ENCODE peak calls at places on chromosomes 13 and 19, in seven cellular contexts. One of them, this sample, is unnamed.
A peak's percentile ranks its signal among the peaks of the same experiment; 100 is the strongest.

GRCh38 chr19:56603829-56604228 is 8.7 kb downstream of the ZNF71 start:
- DNase-seq in heart right ventricle: no peak
- DNase-seq in right lobe of liver: no peak
- DNase-seq in CD4-positive, CD25-positive, alpha-beta regulatory T cell: no peak
- DNase-seq in heart left ventricle: no peak
- DNase-seq in CD8-positive, alpha-beta T cell: no peak
- DNase-seq in ascending aorta: no peak
- DNase-seq in this sample: no peak

GRCh38 chr19:31220540-31220939 is 128.7 kb downstream of the TSHZ3 start:
- DNase-seq in CD8-positive, alpha-beta T cell: peak; percentile 24
- DNase-seq in heart right ventricle: no peak
- DNase-seq in CD4-positive, CD25-positive, alpha-beta regulatory T cell: peak; percentile 19
- DNase-seq in heart left ventricle: no peak
- DNase-seq in ascending aorta: no peak
- DNase-seq in right lobe of liver: no peak
- DNase-seq in this sample: no peak

GRCh38 chr13:94548382-94549240 is 47.3 kb downstream of the TGDS start:
- DNase-seq in heart right ventricle: peak; percentile 35
- DNase-seq in CD4-positive, CD25-positive, alpha-beta regulatory T cell: no peak
- DNase-seq in heart left ventricle: no peak
- DNase-seq in CD8-positive, alpha-beta T cell: peak; percentile 50
- DNase-seq in right lobe of liver: peak; percentile 68
- DNase-seq in ascending aorta: no peak
- DNase-seq in this sample: peak; percentile 43

GRCh38 chr13:44340508-44340907 is 33.1 kb upstream of the SERP2 start:
- DNase-seq in CD8-positive, alpha-beta T cell: no peak
- DNase-seq in heart left ventricle: no peak
- DNase-seq in right lobe of liver: no peak
- DNase-seq in heart right ventricle: no peak
- DNase-seq in ascending aorta: no peak
- DNase-seq in CD4-positive, CD25-positive, alpha-beta regulatory T cell: no peak
- DNase-seq in this sample: no peak

GRCh38 chr19:2478324-2478755 is 2.4 kb downstream of the GADD45B start:
- DNase-seq in CD4-positive, CD25-positive, alpha-beta regulatory T cell: peak; percentile 61
- DNase-seq in CD8-positive, alpha-beta T cell: peak; percentile 58
- DNase-seq in heart left ventricle: peak; percentile 49
- DNase-seq in heart right ventricle: peak; percentile 39
- DNase-seq in right lobe of liver: peak; percentile 89
- DNase-seq in ascending aorta: peak; percentile 85
- DNase-seq in this sample: peak; percentile 61

GRCh38 chr13:113907637-113908617 is 44.1 kb upstream of the GAS6 start:
- DNase-seq in CD4-positive, CD25-positive, alpha-beta regulatory T cell: no peak
- DNase-seq in heart left ventricle: no peak
- DNase-seq in ascending aorta: peak; percentile 60
- DNase-seq in heart right ventricle: no peak
- DNase-seq in right lobe of liver: no peak
- DNase-seq in CD8-positive, alpha-beta T cell: no peak
- DNase-seq in this sample: no peak

GRCh38 chr19:5036733-5037681 is 68.1 kb downstream of the KDM4B start:
- DNase-seq in right lobe of liver: no peak
- DNase-seq in CD8-positive, alpha-beta T cell: no peak
- DNase-seq in heart right ventricle: peak; percentile 57
- DNase-seq in ascending aorta: no peak
- DNase-seq in heart left ventricle: peak; percentile 60
- DNase-seq in CD4-positive, CD25-positive, alpha-beta regulatory T cell: no peak
- DNase-seq in this sample: peak; percentile 52

GRCh38 chr13:20258208-20258962 is 26.3 kb upstream of the GJB6 start:
- DNase-seq in ascending aorta: no peak
- DNase-seq in CD8-positive, alpha-beta T cell: no peak
- DNase-seq in CD4-positive, CD25-positive, alpha-beta regulatory T cell: no peak
- DNase-seq in right lobe of liver: no peak
- DNase-seq in heart left ventricle: no peak
- DNase-seq in heart right ventricle: no peak
- DNase-seq in this sample: no peak

GRCh38 chr13:26011996-26012688 is 39.7 kb downstream of the SHISA2 start:
- DNase-seq in CD4-positive, CD25-positive, alpha-beta regulatory T cell: peak; percentile 62
- DNase-seq in right lobe of liver: no peak
- DNase-seq in heart left ventricle: no peak
- DNase-seq in heart right ventricle: no peak
- DNase-seq in ascending aorta: no peak
- DNase-seq in CD8-positive, alpha-beta T cell: peak; percentile 60
- DNase-seq in this sample: no peak

GRCh38 chr19:18278521-18279265 is 2.7 kb downstream of the JUND start:
- DNase-seq in heart right ventricle: no peak
- DNase-seq in right lobe of liver: no peak
- DNase-seq in ascending aorta: no peak
- DNase-seq in CD8-positive, alpha-beta T cell: peak; percentile 38
- DNase-seq in heart left ventricle: no peak
- DNase-seq in CD4-positive, CD25-positive, alpha-beta regulatory T cell: peak; percentile 72
- DNase-seq in this sample: no peak

GRCh38 chr13:93535256-93535655 is 308.6 kb downstream of the GPC6 start:
- DNase-seq in heart right ventricle: no peak
- DNase-seq in heart left ventricle: no peak
- DNase-seq in CD4-positive, CD25-positive, alpha-beta regulatory T cell: no peak
- DNase-seq in CD8-positive, alpha-beta T cell: no peak
- DNase-seq in ascending aorta: no peak
- DNase-seq in right lobe of liver: no peak
- DNase-seq in this sample: no peak

GRCh38 chr19:5430237-5430636 is 25.0 kb upstream of the ZNRF4 start:
- DNase-seq in CD8-positive, alpha-beta T cell: no peak
- DNase-seq in heart right ventricle: no peak
- DNase-seq in ascending aorta: no peak
- DNase-seq in heart left ventricle: no peak
- DNase-seq in CD4-positive, CD25-positive, alpha-beta regulatory T cell: no peak
- DNase-seq in right lobe of liver: no peak
- DNase-seq in this sample: no peak

GRCh38 chr19:58570770-58571574 is 2.2 kb downstream of the MZF1 start:
- DNase-seq in ascending aorta: no peak
- DNase-seq in heart left ventricle: peak; percentile 8
- DNase-seq in heart right ventricle: peak; percentile 5
- DNase-seq in CD4-positive, CD25-positive, alpha-beta regulatory T cell: no peak
- DNase-seq in CD8-positive, alpha-beta T cell: no peak
- DNase-seq in right lobe of liver: peak; percentile 58
- DNase-seq in this sample: peak; percentile 13

GRCh38 chr13:76735641-76736040 is 150.6 kb downstream of the KCTD12 start:
- DNase-seq in CD8-positive, alpha-beta T cell: no peak
- DNase-seq in ascending aorta: no peak
- DNase-seq in heart right ventricle: no peak
- DNase-seq in CD4-positive, CD25-positive, alpha-beta regulatory T cell: no peak
- DNase-seq in right lobe of liver: no peak
- DNase-seq in heart left ventricle: no peak
- DNase-seq in this sample: no peak

GRCh38 chr13:22893149-22893548 is 287.6 kb upstream of the SGCG start:
- DNase-seq in heart left ventricle: no peak
- DNase-seq in heart right ventricle: no peak
- DNase-seq in CD8-positive, alpha-beta T cell: no peak
- DNase-seq in ascending aorta: no peak
- DNase-seq in right lobe of liver: no peak
- DNase-seq in CD4-positive, CD25-positive, alpha-beta regulatory T cell: no peak
- DNase-seq in this sample: no peak

GRCh38 chr19:50460161-50460765 is 16.0 kb upstream of the EMC10 start:
- DNase-seq in heart left ventricle: no peak
- DNase-seq in CD8-positive, alpha-beta T cell: no peak
- DNase-seq in heart right ventricle: no peak
- DNase-seq in right lobe of liver: no peak
- DNase-seq in ascending aorta: no peak
- DNase-seq in CD4-positive, CD25-positive, alpha-beta regulatory T cell: no peak
- DNase-seq in this sample: no peak

GRCh38 chr19:369256-369655 is 24.7 kb upstream of the MIER2 start:
- DNase-seq in CD8-positive, alpha-beta T cell: no peak
- DNase-seq in heart right ventricle: no peak
- DNase-seq in CD4-positive, CD25-positive, alpha-beta regulatory T cell: no peak
- DNase-seq in ascending aorta: peak; percentile 27
- DNase-seq in heart left ventricle: no peak
- DNase-seq in right lobe of liver: no peak
- DNase-seq in this sample: no peak

GRCh38 chr13:79777504-79777903 is 296.5 kb downstream of the NDFIP2 start:
- DNase-seq in heart left ventricle: no peak
- DNase-seq in ascending aorta: no peak
- DNase-seq in CD8-positive, alpha-beta T cell: no peak
- DNase-seq in CD4-positive, CD25-positive, alpha-beta regulatory T cell: no peak
- DNase-seq in heart right ventricle: no peak
- DNase-seq in right lobe of liver: no peak
- DNase-seq in this sample: no peak

GRCh38 chr13:25046985-25047660 is 48.8 kb upstream of the PABPC3 start:
- DNase-seq in ascending aorta: no peak
- DNase-seq in heart right ventricle: no peak
- DNase-seq in right lobe of liver: no peak
- DNase-seq in heart left ventricle: no peak
- DNase-seq in CD4-positive, CD25-positive, alpha-beta regulatory T cell: no peak
- DNase-seq in CD8-positive, alpha-beta T cell: no peak
- DNase-seq in this sample: no peak

GRCh38 chr13:21683034-21683733 is 12.3 kb downstream of the FGF9 start:
- DNase-seq in right lobe of liver: no peak
- DNase-seq in CD8-positive, alpha-beta T cell: no peak
- DNase-seq in heart left ventricle: no peak
- DNase-seq in CD4-positive, CD25-positive, alpha-beta regulatory T cell: no peak
- DNase-seq in ascending aorta: no peak
- DNase-seq in heart right ventricle: no peak
- DNase-seq in this sample: no peak

GRCh38 chr19:57887195-57887941 is 1.5 kb downstream of the ZNF814 start:
- DNase-seq in heart left ventricle: no peak
- DNase-seq in heart right ventricle: no peak
- DNase-seq in ascending aorta: no peak
- DNase-seq in CD4-positive, CD25-positive, alpha-beta regulatory T cell: no peak
- DNase-seq in right lobe of liver: no peak
- DNase-seq in CD8-positive, alpha-beta T cell: no peak
- DNase-seq in this sample: no peak

GRCh38 chr13:76856141-76856571 is 30.0 kb downstream of the KCTD12 start:
- DNase-seq in ascending aorta: no peak
- DNase-seq in CD8-positive, alpha-beta T cell: no peak
- DNase-seq in heart right ventricle: no peak
- DNase-seq in CD4-positive, CD25-positive, alpha-beta regulatory T cell: no peak
- DNase-seq in right lobe of liver: no peak
- DNase-seq in heart left ventricle: no peak
- DNase-seq in this sample: no peak

GRCh38 chr13:106372199-106373160 is 163.0 kb downstream of the EFNB2 start:
- DNase-seq in CD4-positive, CD25-positive, alpha-beta regulatory T cell: no peak
- DNase-seq in heart right ventricle: no peak
- DNase-seq in right lobe of liver: no peak
- DNase-seq in ascending aorta: no peak
- DNase-seq in CD8-positive, alpha-beta T cell: no peak
- DNase-seq in heart left ventricle: no peak
- DNase-seq in this sample: no peak

GRCh38 chr13:109509154-109509905 is 277.1 kb downstream of the IRS2 start:
- DNase-seq in right lobe of liver: no peak
- DNase-seq in heart left ventricle: no peak
- DNase-seq in CD8-positive, alpha-beta T cell: no peak
- DNase-seq in heart right ventricle: no peak
- DNase-seq in ascending aorta: no peak
- DNase-seq in CD4-positive, CD25-positive, alpha-beta regulatory T cell: no peak
- DNase-seq in this sample: no peak

DNA sequence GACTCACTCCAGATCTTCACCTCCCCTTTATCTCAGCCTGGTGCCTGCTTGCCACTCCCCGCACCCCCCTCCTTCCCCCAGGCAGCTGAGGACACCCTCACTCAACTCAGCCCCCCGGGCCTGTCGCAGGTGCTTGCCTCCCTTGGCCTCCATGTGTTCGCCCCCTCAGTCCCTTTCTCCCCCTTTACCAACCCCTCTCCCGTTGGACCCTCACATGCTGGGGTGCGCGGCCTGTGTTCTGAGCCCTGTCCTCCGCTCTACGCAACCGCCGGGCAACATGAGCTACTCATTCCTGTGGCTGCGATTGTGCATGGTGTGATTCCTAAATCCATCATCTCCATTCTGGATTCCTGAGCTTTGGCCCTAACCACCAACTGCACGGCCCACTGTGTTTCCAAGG is 5.1 kb downstream of the CHERP start:
- DNase-seq in ascending aorta: no peak
- DNase-seq in CD4-positive, CD25-positive, alpha-beta regulatory T cell: no peak
- DNase-seq in heart right ventricle: no peak
- DNase-seq in heart left ventricle: no peak
- DNase-seq in right lobe of liver: no peak
- DNase-seq in CD8-positive, alpha-beta T cell: no peak
- DNase-seq in this sample: no peak
- H3K4me1 ChIP-seq in ascending aorta: peaks cover 9% of the 10 kb centered on the region
- H3K4me1 ChIP-seq in CD4-positive, CD25-positive, alpha-beta regulatory T cell: peaks cover 29% of the 10 kb centered on the region
- H3K4me1 ChIP-seq in heart right ventricle: peaks cover 30% of the 10 kb centered on the region
- H3K4me1 ChIP-seq in heart left ventricle: peaks cover 25% of the 10 kb centered on the region
- H3K4me1 ChIP-seq in right lobe of liver: no peaks in the 10 kb centered on the region
- H3K4me1 ChIP-seq in CD8-positive, alpha-beta T cell: peaks cover 38% of the 10 kb centered on the region
- H3K4me1 ChIP-seq in this sample: peaks cover 44% of the 10 kb centered on the region

GRCh38 chr13:45828253-45828968 is 23.1 kb downstream of the SIAH3 start:
- DNase-seq in heart right ventricle: no peak
- DNase-seq in CD8-positive, alpha-beta T cell: no peak
- DNase-seq in CD4-positive, CD25-positive, alpha-beta regulatory T cell: no peak
- DNase-seq in heart left ventricle: no peak
- DNase-seq in ascending aorta: peak; percentile 8
- DNase-seq in right lobe of liver: no peak
- DNase-seq in this sample: no peak
- H3K4me1 ChIP-seq in heart right ventricle: peaks cover 17% of the 10 kb centered on the region
- H3K4me1 ChIP-seq in CD8-positive, alpha-beta T cell: no peaks in the 10 kb centered on the region
- H3K4me1 ChIP-seq in CD4-positive, CD25-positive, alpha-beta regulatory T cell: no peaks in the 10 kb centered on the region
- H3K4me1 ChIP-seq in heart left ventricle: peaks cover 9% of the 10 kb centered on the region
- H3K4me1 ChIP-seq in ascending aorta: no peaks in the 10 kb centered on the region
- H3K4me1 ChIP-seq in right lobe of liver: no peaks in the 10 kb centered on the region
- H3K4me1 ChIP-seq in this sample: peaks cover 19% of the 10 kb centered on the region

GRCh38 chr19:13062317-13062716 is 40.3 kb downstream of the LYL1 start:
- DNase-seq in CD4-positive, CD25-positive, alpha-beta regulatory T cell: no peak
- DNase-seq in right lobe of liver: no peak
- DNase-seq in ascending aorta: no peak
- DNase-seq in heart right ventricle: no peak
- DNase-seq in CD8-positive, alpha-beta T cell: no peak
- DNase-seq in heart left ventricle: no peak
- DNase-seq in this sample: no peak
- H3K4me1 ChIP-seq in CD4-positive, CD25-positive, alpha-beta regulatory T cell: peaks cover 13% of the 10 kb centered on the region
- H3K4me1 ChIP-seq in right lobe of liver: no peaks in the 10 kb centered on the region
- H3K4me1 ChIP-seq in ascending aorta: peaks cover 76% of the 10 kb centered on the region
- H3K4me1 ChIP-seq in heart right ventricle: peaks cover 100% of the 10 kb centered on the region
- H3K4me1 ChIP-seq in CD8-positive, alpha-beta T cell: peaks cover 8% of the 10 kb centered on the region
- H3K4me1 ChIP-seq in heart left ventricle: peaks cover 100% of the 10 kb centered on the region
- H3K4me1 ChIP-seq in this sample: peaks cover 100% of the 10 kb centered on the region

DNA sequence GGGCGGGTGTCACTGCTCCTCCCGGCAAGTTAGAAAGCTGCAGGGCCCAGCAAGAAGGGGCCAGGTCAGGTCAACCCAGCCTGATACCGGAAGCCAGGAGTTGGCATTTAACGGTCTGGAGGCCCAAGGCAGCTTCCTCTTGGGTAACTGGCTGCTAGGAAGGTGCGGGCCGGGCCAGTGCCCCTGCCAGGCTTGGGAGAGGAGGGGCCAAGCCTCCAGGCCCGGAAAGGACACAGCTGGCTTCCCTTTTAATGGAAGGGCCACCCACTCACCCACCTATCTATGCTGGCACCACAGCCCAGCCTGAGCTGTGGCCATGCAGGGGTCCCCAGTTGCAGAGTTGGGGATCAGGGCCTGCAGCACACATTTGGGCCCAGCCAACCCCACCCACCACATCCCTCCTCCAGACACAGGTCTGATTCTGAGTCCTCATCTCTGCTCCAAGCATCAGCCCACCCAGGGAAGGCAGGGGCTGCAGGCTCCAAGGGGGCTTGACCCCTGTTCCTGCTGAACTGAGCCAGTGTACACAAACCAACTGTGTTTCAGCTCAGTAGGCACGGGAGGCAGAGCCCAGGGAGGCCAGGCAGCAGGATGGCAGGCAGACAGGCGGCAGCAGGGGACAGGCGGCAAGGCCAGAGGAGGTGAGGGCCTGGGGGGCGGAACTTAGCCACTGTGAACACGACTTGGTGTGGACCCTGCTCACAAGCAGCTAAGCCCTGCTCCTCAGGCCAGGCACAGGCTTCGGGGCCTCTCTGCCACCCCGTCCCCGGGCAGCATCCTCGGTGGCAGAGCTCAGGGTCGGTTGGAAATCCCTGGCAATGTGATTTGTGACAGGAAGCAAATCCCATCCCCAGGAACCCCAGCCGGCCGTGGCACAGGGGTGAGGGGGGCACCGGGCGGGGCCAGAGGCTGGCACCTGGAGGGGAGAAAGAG is 40.8 kb downstream of the ZSWIM4 start:
- DNase-seq in CD4-positive, CD25-positive, alpha-beta regulatory T cell: peak; percentile 25
- DNase-seq in CD8-positive, alpha-beta T cell: no peak
- DNase-seq in right lobe of liver: peak; percentile 75
- DNase-seq in heart left ventricle: peak; percentile 42
- DNase-seq in ascending aorta: peak; percentile 84
- DNase-seq in heart right ventricle: no peak
- DNase-seq in this sample: peak; percentile 62
- H3K4me1 ChIP-seq in CD4-positive, CD25-positive, alpha-beta regulatory T cell: peaks cover 74% of the 10 kb centered on the region
- H3K4me1 ChIP-seq in CD8-positive, alpha-beta T cell: peaks cover 68% of the 10 kb centered on the region
- H3K4me1 ChIP-seq in right lobe of liver: no peaks in the 10 kb centered on the region
- H3K4me1 ChIP-seq in heart left ventricle: peaks cover 82% of the 10 kb centered on the region
- H3K4me1 ChIP-seq in ascending aorta: peaks cover 38% of the 10 kb centered on the region
- H3K4me1 ChIP-seq in heart right ventricle: peaks cover 68% of the 10 kb centered on the region
- H3K4me1 ChIP-seq in this sample: peaks cover 84% of the 10 kb centered on the region

This sample was measured in left ventricle myocardium inferior.